ENCODE peak calls at places on chromosomes 12 and 14, in six cellular contexts. One of them, this sample, is unnamed.

GRCh38 chr14:94686511-94687160 is 74.4 kb downstream of the SERPINA3 start:
- ATAC-seq in HCT116: no peak
- ATAC-seq in K562: no peak
- ATAC-seq in HepG2: no peak
- ATAC-seq in GM12878: no peak
- ATAC-seq in upper lobe of left lung: no peak
- ATAC-seq in this sample: no peak

GRCh38 chr12:124425667-124426066 is 130.8 kb downstream of the RFLNA start:
- ATAC-seq in K562: no peak
- ATAC-seq in GM12878: no peak
- ATAC-seq in HepG2: no peak
- ATAC-seq in upper lobe of left lung: no peak
- ATAC-seq in HCT116: no peak
- ATAC-seq in this sample: no peak

GRCh38 chr12:87667378-87667777 is 361.8 kb downstream of the C12orf50 start:
- ATAC-seq in HCT116: peak; percentile 63
- ATAC-seq in HepG2: no peak
- ATAC-seq in GM12878: peak; percentile 41
- ATAC-seq in K562: no peak
- ATAC-seq in upper lobe of left lung: peak; percentile 51
- ATAC-seq in this sample: no peak

GRCh38 chr12:89731614-89732013 is 23.0 kb upstream of the ATP2B1 start:
- ATAC-seq in HCT116: no peak
- ATAC-seq in GM12878: no peak
- ATAC-seq in K562: no peak
- ATAC-seq in HepG2: no peak
- ATAC-seq in upper lobe of left lung: peak; percentile 82
- ATAC-seq in this sample: peak; percentile 82

GRCh38 chr12:39603065-39603464 is 16.5 kb downstream of the ABCD2 start:
- ATAC-seq in upper lobe of left lung: no peak
- ATAC-seq in HCT116: no peak
- ATAC-seq in HepG2: no peak
- ATAC-seq in K562: no peak
- ATAC-seq in GM12878: no peak
- ATAC-seq in this sample: no peak

GRCh38 chr14:98798099-98798498 is 473.9 kb downstream of the BCL11B start:
- ATAC-seq in K562: no peak
- ATAC-seq in GM12878: no peak
- ATAC-seq in HCT116: no peak
- ATAC-seq in upper lobe of left lung: no peak
- ATAC-seq in HepG2: no peak
- ATAC-seq in this sample: no peak

GRCh38 chr14:60303745-60304144 is 54.7 kb downstream of the PPM1A start:
- ATAC-seq in HCT116: no peak
- ATAC-seq in K562: no peak
- ATAC-seq in HepG2: peak; percentile 19
- ATAC-seq in upper lobe of left lung: no peak
- ATAC-seq in GM12878: no peak
- ATAC-seq in this sample: no peak

GRCh38 chr12:110114596-110114995 is 9.6 kb upstream of the IFT81 start:
- ATAC-seq in upper lobe of left lung: no peak
- ATAC-seq in HCT116: no peak
- ATAC-seq in K562: no peak
- ATAC-seq in GM12878: no peak
- ATAC-seq in HepG2: no peak
- ATAC-seq in this sample: no peak

GRCh38 chr12:43325786-43326185 is 226.2 kb downstream of the ADAMTS20 start:
- ATAC-seq in K562: no peak
- ATAC-seq in HCT116: no peak
- ATAC-seq in GM12878: peak; percentile 80
- ATAC-seq in upper lobe of left lung: no peak
- ATAC-seq in HepG2: no peak
- ATAC-seq in this sample: no peak

GRCh38 chr14:104707629-104708595 is 16.1 kb upstream of the ADSS1 start:
- ATAC-seq in HepG2: peak; percentile 14
- ATAC-seq in upper lobe of left lung: no peak
- ATAC-seq in HCT116: peak; percentile 25
- ATAC-seq in K562: peak; percentile 37
- ATAC-seq in GM12878: no peak
- ATAC-seq in this sample: peak; percentile 9

GRCh38 chr12:22600226-22600625 is 24.7 kb upstream of the ETNK1 start:
- ATAC-seq in upper lobe of left lung: no peak
- ATAC-seq in GM12878: no peak
- ATAC-seq in HepG2: no peak
- ATAC-seq in HCT116: no peak
- ATAC-seq in K562: no peak
- ATAC-seq in this sample: no peak

GRCh38 chr12:92136883-92137582 is 8.6 kb downstream of the BTG1 start:
- ATAC-seq in HepG2: peak; percentile 86
- ATAC-seq in GM12878: peak; percentile 7
- ATAC-seq in HCT116: no peak
- ATAC-seq in upper lobe of left lung: peak; percentile 27
- ATAC-seq in K562: no peak
- ATAC-seq in this sample: no peak

GRCh38 chr12:16225692-16226091 is 51.8 kb downstream of the SLC15A5 start:
- ATAC-seq in GM12878: no peak
- ATAC-seq in HepG2: no peak
- ATAC-seq in HCT116: no peak
- ATAC-seq in upper lobe of left lung: no peak
- ATAC-seq in K562: no peak
- ATAC-seq in this sample: no peak

GRCh38 chr12:100745378-100746071 is 49.1 kb upstream of the ANO4 start:
- ATAC-seq in HCT116: no peak
- ATAC-seq in K562: no peak
- ATAC-seq in HepG2: no peak
- ATAC-seq in GM12878: no peak
- ATAC-seq in upper lobe of left lung: no peak
- ATAC-seq in this sample: no peak

GRCh38 chr14:93745603-93746273 is 42.5 kb downstream of the PRIMA1 start:
- ATAC-seq in GM12878: no peak
- ATAC-seq in HCT116: no peak
- ATAC-seq in HepG2: no peak
- ATAC-seq in upper lobe of left lung: no peak
- ATAC-seq in K562: no peak
- ATAC-seq in this sample: no peak

GRCh38 chr14:73393375-73393774 is 65.0 kb downstream of the NUMB start:
- ATAC-seq in HepG2: no peak
- ATAC-seq in K562: no peak
- ATAC-seq in GM12878: no peak
- ATAC-seq in HCT116: no peak
- ATAC-seq in upper lobe of left lung: no peak
- ATAC-seq in this sample: no peak

GRCh38 chr12:118356809-118357326 is 15.8 kb downstream of the TAOK3 start:
- ATAC-seq in HCT116: no peak
- ATAC-seq in GM12878: peak; percentile 52
- ATAC-seq in HepG2: no peak
- ATAC-seq in K562: no peak
- ATAC-seq in upper lobe of left lung: peak; percentile 89
- ATAC-seq in this sample: peak; percentile 83

GRCh38 chr14:39043352-39043943 is 59.6 kb downstream of the SEC23A start:
- ATAC-seq in HepG2: peak; percentile 23
- ATAC-seq in K562: no peak
- ATAC-seq in HCT116: no peak
- ATAC-seq in GM12878: no peak
- ATAC-seq in upper lobe of left lung: no peak
- ATAC-seq in this sample: no peak

GRCh38 chr14:58784946-58785345 is 147.2 kb downstream of the DACT1 start:
- ATAC-seq in HepG2: no peak
- ATAC-seq in HCT116: no peak
- ATAC-seq in upper lobe of left lung: no peak
- ATAC-seq in GM12878: no peak
- ATAC-seq in K562: no peak
- ATAC-seq in this sample: no peak

GRCh38 chr14:68815288-68816182 is 22.7 kb upstream of the ZFP36L1 start:
- ATAC-seq in HepG2: no peak
- ATAC-seq in GM12878: peak; percentile 10
- ATAC-seq in HCT116: no peak
- ATAC-seq in K562: no peak
- ATAC-seq in upper lobe of left lung: no peak
- ATAC-seq in this sample: no peak

GRCh38 chr14:64764641-64765520 is 60.7 kb downstream of the PLEKHG3 start:
- ATAC-seq in K562: peak; percentile 71
- ATAC-seq in HCT116: peak; percentile 64
- ATAC-seq in HepG2: peak; percentile 81
- ATAC-seq in upper lobe of left lung: peak; percentile 88
- ATAC-seq in GM12878: peak; percentile 81
- ATAC-seq in this sample: peak; percentile 73
- TF ChIP-seq CTCF in K562: peak; percentile 63
- TF ChIP-seq CTCF in HCT116: peak; percentile 79
- TF ChIP-seq CTCF in HepG2: peak; percentile 92
- TF ChIP-seq CTCF in upper lobe of left lung: peak; percentile 91
- TF ChIP-seq CTCF in GM12878: peak; percentile 81
- TF ChIP-seq CTCF in this sample: peak; percentile 93

DNA sequence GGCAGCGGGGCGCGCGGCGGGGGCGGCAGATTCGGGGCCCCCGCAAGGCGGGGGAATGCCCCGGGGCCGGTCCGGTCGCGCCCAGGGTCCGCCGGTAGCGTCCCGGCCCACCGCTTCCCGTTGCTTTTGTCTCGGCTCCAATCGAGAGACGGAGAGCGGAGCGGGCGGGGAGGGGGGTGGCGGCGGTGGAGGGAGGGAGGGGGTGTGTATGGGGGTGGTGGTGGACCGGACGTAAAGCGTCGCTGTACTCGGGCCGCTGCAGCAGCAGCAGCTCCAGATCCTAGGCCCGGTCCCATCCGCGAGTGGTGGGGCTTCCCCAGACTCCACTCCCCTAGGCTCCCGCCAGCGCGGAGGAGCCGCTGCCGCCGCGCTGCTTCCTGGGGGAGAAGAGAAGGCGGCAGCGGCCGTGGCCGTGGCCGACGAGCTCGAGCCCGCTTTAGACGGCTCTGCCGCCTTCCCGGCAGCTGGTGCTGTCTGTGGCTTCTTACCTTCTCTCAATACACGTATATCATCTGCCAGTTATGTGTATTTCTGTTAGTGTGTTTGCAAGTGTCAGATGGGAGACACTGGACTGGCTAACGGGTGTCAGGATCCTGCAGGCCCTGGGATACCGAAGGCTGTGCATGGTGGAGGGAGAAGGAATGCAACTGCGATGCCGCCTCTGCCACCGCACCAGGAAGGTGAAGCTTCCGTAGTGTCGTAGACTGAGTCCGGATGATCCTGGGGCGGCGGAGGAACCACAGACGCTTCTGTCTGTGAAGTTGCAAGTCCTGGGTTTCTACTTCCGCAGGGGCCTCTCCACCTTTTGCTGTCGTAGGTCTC is 488 bp downstream of the CNOT2 start:
- ATAC-seq in K562: peak; percentile 84
- ATAC-seq in upper lobe of left lung: peak; percentile 89
- ATAC-seq in HepG2: peak; percentile 89
- ATAC-seq in GM12878: peak; percentile 80
- ATAC-seq in HCT116: peak; percentile 74
- ATAC-seq in this sample: peak; percentile 88
- TF ChIP-seq POLR2AphosphoS5 in K562: no peak
- TF ChIP-seq POLR2AphosphoS5 in upper lobe of left lung: peak; percentile 10
- TF ChIP-seq POLR2AphosphoS5 in HepG2: peak; percentile 45
- TF ChIP-seq POLR2AphosphoS5 in GM12878: peak; percentile 41
- TF ChIP-seq POLR2AphosphoS5 in HCT116: no peak
- TF ChIP-seq POLR2AphosphoS5 in this sample: peak; percentile 7

DNA sequence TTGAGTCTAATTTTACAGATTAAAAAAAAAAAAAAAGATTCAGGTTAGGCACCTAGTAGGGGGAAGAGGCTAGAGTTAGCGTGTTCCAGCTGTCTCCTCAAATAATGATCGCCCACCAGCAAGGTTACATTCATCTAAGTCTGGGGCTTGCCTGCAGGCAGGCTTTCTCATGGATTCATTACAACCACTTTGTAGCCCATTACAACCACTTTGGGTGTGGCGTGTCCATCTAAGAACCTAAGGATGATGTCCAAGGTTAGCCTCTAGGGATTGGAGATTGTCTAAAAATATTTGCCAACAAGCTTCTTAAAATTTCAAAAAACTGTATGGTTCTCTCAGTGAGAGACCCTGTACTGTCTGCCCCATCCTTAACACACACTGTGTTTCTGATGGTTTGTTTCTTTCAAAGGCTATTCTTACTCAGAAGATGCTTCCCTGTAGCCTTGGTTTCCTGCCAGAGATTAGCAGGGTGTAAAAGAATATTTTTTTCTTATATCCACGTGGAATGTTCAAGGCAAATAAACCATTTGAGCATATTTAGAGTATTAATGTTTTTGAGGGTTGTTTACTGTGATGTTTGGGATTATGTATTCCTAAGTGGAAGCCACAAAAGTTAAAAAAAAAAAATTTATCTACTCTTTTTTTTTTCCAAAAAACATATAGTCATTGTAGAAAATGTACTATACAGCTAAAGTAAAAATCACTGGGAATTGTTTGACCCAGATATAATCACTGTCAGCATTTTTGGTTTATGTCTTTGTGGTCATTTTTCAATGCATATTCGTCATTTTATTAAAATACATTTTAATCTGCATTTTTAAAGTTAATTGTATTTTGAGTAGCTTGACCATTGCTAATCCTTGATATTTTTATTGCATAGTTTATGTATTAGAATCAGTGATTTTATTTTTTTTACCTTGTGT is 1.7 kb downstream of the DYNC1H1 start:
- ATAC-seq in HCT116: no peak
- ATAC-seq in GM12878: peak; percentile 17
- ATAC-seq in upper lobe of left lung: no peak
- ATAC-seq in HepG2: no peak
- ATAC-seq in K562: peak; percentile 3
- ATAC-seq in this sample: no peak
- TF ChIP-seq POLR2A in HCT116: no peak
- TF ChIP-seq POLR2A in GM12878: no peak
- TF ChIP-seq POLR2A in upper lobe of left lung: no peak
- TF ChIP-seq POLR2A in HepG2: no peak
- TF ChIP-seq POLR2A in K562: no peak
- TF ChIP-seq POLR2A in this sample: no peak

GRCh38 chr14:57714487-57714899 is 151.4 kb downstream of the SLC35F4 start:
- ATAC-seq in upper lobe of left lung: no peak
- ATAC-seq in HCT116: no peak
- ATAC-seq in K562: no peak
- ATAC-seq in HepG2: no peak
- ATAC-seq in GM12878: no peak
- ATAC-seq in this sample: no peak

GRCh38 chr14:57709909-57710308 is 156.0 kb downstream of the SLC35F4 start:
- ATAC-seq in K562: no peak
- ATAC-seq in HCT116: no peak
- ATAC-seq in HepG2: no peak
- ATAC-seq in upper lobe of left lung: no peak
- ATAC-seq in GM12878: no peak
- ATAC-seq in this sample: no peak

GRCh38 chr14:57707219-57707618 is 158.7 kb downstream of the SLC35F4 start:
- ATAC-seq in HepG2: no peak
- ATAC-seq in HCT116: no peak
- ATAC-seq in K562: no peak
- ATAC-seq in upper lobe of left lung: no peak
- ATAC-seq in GM12878: no peak
- ATAC-seq in this sample: no peak

GRCh38 chr14:57712698-57713097 is 153.2 kb downstream of the SLC35F4 start:
- ATAC-seq in GM12878: peak; percentile 65
- ATAC-seq in HCT116: no peak
- ATAC-seq in HepG2: no peak
- ATAC-seq in upper lobe of left lung: no peak
- ATAC-seq in K562: no peak
- ATAC-seq in this sample: no peak

DNA sequence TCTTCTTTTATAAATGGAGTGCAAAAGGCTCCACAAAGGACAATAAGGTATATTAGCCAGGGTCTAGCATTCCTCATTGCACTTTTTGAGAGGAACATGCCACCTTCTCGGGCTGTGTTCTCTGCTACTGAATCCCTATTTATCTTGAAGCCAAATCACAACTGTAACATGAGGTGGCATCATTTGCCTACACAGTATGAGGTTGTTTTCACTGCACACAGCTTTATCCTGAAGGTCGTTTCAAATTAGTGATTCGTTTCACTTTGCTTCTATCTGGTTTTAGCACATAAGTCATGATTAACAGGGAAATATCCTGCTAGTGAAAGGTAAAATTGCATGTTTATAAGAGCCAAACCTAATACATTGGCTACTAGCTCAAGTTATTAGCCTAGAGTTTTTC is 153.8 kb downstream of the SLC35F4 start:
- ATAC-seq in K562: no peak
- ATAC-seq in GM12878: peak; percentile 51
- ATAC-seq in HCT116: no peak
- ATAC-seq in upper lobe of left lung: no peak
- ATAC-seq in HepG2: no peak
- ATAC-seq in this sample: no peak
- TF ChIP-seq CTCF in K562: no peak
- TF ChIP-seq CTCF in GM12878: no peak
- TF ChIP-seq CTCF in HCT116: no peak
- TF ChIP-seq CTCF in upper lobe of left lung: no peak
- TF ChIP-seq CTCF in HepG2: no peak
- TF ChIP-seq CTCF in this sample: no peak